ENCODE peak calls at places on chromosome 1, in ten cellular contexts. Y, S, O, W, V, M, A, R, J and C are unnamed samples.

GRCh38 chr1:87403047-87403820 is 74.6 kb downstream of the LMO4 start:
- DNase-seq in Y (no peak), S (no peak), O (no peak), W (no peak), V (no peak), M (no peak), A (no peak), R (no peak), J (no peak), C (no peak)

GRCh38 chr1:172895050-172895460 is 155.7 kb downstream of the TNFSF18 start:
- DNase-seq in Y (no peak), S (no peak), O (peak), W (no peak), V (no peak), M (peak), A (no peak), R (no peak), J (no peak), C (peak)

GRCh38 chr1:33007190-33008050 is 29.3 kb downstream of the AK2 start:
- DNase-seq in Y (no peak), S (peak), O (peak), W (peak), V (no peak), M (no peak), A (no peak), R (no peak), J (peak), C (no peak)

GRCh38 chr1:183568176-183569041 is 21.9 kb downstream of the NCF2 start:
- DNase-seq in Y (no peak), S (no peak), O (no peak), W (no peak), V (no peak), M (no peak), A (no peak), R (no peak), J (peak), C (no peak)

GRCh38 chr1:54312874-54313316 is 93.3 kb downstream of the SSBP3 start:
- DNase-seq in Y (peak), S (peak), O (no peak), W (peak), V (no peak), M (peak), A (peak), R (no peak), J (peak), C (no peak)

GRCh38 chr1:203320546-203321272 is 15.4 kb downstream of the BTG2 start:
- DNase-seq in Y (no peak), S (peak), O (peak), W (no peak), V (peak), M (peak), A (no peak), R (peak), J (peak), C (peak)

GRCh38 chr1:20430355-20431290 is 55.4 kb downstream of the CAMK2N1 start:
- DNase-seq in Y (peak), S (no peak), O (peak), W (no peak), V (peak), M (peak), A (peak), R (peak), J (peak), C (peak)

GRCh38 chr1:201732351-201732750 is 96.6 kb upstream of the IPO9 start:
- DNase-seq in Y (no peak), S (no peak), O (no peak), W (no peak), V (no peak), M (no peak), A (no peak), R (no peak), J (no peak), C (no peak)

GRCh38 chr1:119554188-119554587 is 47.2 kb downstream of the HSD3B1 start:
- DNase-seq in Y (no peak), S (peak), O (no peak), W (no peak), V (peak), M (no peak), A (no peak), R (peak), J (no peak), C (no peak)

GRCh38 chr1:93805027-93805426 is 74.0 kb downstream of the DNTTIP2 start:
- DNase-seq in Y (no peak), S (no peak), O (no peak), W (no peak), V (no peak), M (no peak), A (no peak), R (no peak), J (no peak), C (no peak)

GRCh38 chr1:172180886-172181285 is 239.6 kb upstream of the C1orf105 start:
- DNase-seq in Y (no peak), S (peak), O (peak), W (peak), V (peak), M (peak), A (peak), R (no peak), J (peak), C (peak)

GRCh38 chr1:182634306-182635072 is 30.3 kb upstream of the RGS16 start:
- DNase-seq in Y (no peak), S (no peak), O (no peak), W (no peak), V (no peak), M (no peak), A (no peak), R (no peak), J (no peak), C (no peak)

GRCh38 chr1:168674252-168674651 is 54.8 kb downstream of the DPT start:
- DNase-seq in Y (no peak), S (no peak), O (no peak), W (no peak), V (no peak), M (no peak), A (no peak), R (no peak), J (no peak), C (no peak)

GRCh38 chr1:168676861-168677260 is 52.1 kb downstream of the DPT start:
- DNase-seq in Y (no peak), S (no peak), O (no peak), W (no peak), V (no peak), M (no peak), A (no peak), R (no peak), J (no peak), C (no peak)

GRCh38 chr1:168676029-168676812 is 52.8 kb downstream of the DPT start:
- DNase-seq in Y (no peak), S (peak), O (no peak), W (no peak), V (no peak), M (no peak), A (no peak), R (no peak), J (no peak), C (no peak)

GRCh38 chr1:168671782-168672181 is 57.2 kb downstream of the DPT start:
- DNase-seq in Y (no peak), S (peak), O (no peak), W (no peak), V (no peak), M (no peak), A (no peak), R (no peak), J (no peak), C (no peak)

GRCh38 chr1:168672278-168672677 is 56.7 kb downstream of the DPT start:
- DNase-seq in Y (no peak), S (no peak), O (no peak), W (no peak), V (no peak), M (no peak), A (no peak), R (no peak), J (no peak), C (no peak)
- TF ChIP-seq CTCF in Y (no peak), S (no peak), O (no peak), W (no peak), V (no peak), M (no peak), A (no peak), R (no peak), J (no peak), C (no peak)

GRCh38 chr1:2091611-2092604 is 41.7 kb downstream of the PRKCZ start:
- DNase-seq in Y (peak), S (no peak), O (peak), W (no peak), V (peak), M (peak), A (peak), R (no peak), J (peak), C (peak)
- TF ChIP-seq CTCF in Y (peak), S (no peak), O (peak), W (peak), V (peak), M (peak), A (peak), R (peak), J (peak), C (peak)

GRCh38 chr1:17762313-17762712 is 7.2 kb downstream of the ACTL8 start:
- DNase-seq in Y (no peak), S (no peak), O (no peak), W (no peak), V (no peak), M (no peak), A (no peak), R (no peak), J (no peak), C (no peak)

GRCh38 chr1:17763995-17764394 is 8.9 kb downstream of the ACTL8 start:
- DNase-seq in Y (no peak), S (no peak), O (no peak), W (peak), V (no peak), M (no peak), A (no peak), R (no peak), J (no peak), C (no peak)

GRCh38 chr1:17755120-17755519 is at the start of gene ACTL8:
- DNase-seq in Y (no peak), S (no peak), O (no peak), W (no peak), V (no peak), M (peak), A (no peak), R (no peak), J (no peak), C (no peak)

GRCh38 chr1:17757426-17757825 is 2.3 kb downstream of the ACTL8 start:
- DNase-seq in Y (no peak), S (no peak), O (no peak), W (no peak), V (no peak), M (no peak), A (no peak), R (no peak), J (no peak), C (no peak)

GRCh38 chr1:17759114-17759513 is 4.0 kb downstream of the ACTL8 start:
- DNase-seq in Y (no peak), S (no peak), O (no peak), W (no peak), V (peak), M (peak), A (no peak), R (no peak), J (no peak), C (no peak)
- TF ChIP-seq CTCF in Y (peak), S (no peak), O (no peak), W (no peak), V (no peak), M (no peak), A (peak), R (no peak), J (no peak), C (peak)

DNA sequence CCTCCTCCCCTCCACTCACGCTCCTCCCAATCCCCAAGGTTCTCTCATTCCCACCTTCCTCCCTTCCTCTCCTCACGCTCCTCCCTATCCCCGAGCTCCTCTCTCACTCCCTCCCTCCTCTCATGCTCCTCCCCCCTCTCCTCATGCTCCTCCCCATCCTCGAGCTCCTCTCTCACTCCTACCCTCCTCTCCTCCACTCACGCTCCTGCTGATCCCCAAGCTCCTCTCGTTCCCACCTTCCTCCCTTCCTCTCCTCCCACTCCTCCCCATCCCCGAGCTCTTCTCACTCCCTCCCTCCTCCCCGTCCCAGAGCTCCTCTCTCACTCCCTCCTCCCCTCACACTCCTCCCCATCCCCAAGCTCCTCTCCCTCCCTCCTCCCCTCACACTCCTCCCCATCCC is 31.4 kb downstream of the PGBD5 start:
- DNase-seq in Y (no peak), S (no peak), O (no peak), W (no peak), V (no peak), M (no peak), A (no peak), R (no peak), J (no peak), C (no peak)
- TF ChIP-seq CTCF in Y (no peak), S (no peak), O (no peak), W (no peak), V (no peak), M (no peak), A (no peak), R (no peak), J (no peak), C (no peak)

DNA sequence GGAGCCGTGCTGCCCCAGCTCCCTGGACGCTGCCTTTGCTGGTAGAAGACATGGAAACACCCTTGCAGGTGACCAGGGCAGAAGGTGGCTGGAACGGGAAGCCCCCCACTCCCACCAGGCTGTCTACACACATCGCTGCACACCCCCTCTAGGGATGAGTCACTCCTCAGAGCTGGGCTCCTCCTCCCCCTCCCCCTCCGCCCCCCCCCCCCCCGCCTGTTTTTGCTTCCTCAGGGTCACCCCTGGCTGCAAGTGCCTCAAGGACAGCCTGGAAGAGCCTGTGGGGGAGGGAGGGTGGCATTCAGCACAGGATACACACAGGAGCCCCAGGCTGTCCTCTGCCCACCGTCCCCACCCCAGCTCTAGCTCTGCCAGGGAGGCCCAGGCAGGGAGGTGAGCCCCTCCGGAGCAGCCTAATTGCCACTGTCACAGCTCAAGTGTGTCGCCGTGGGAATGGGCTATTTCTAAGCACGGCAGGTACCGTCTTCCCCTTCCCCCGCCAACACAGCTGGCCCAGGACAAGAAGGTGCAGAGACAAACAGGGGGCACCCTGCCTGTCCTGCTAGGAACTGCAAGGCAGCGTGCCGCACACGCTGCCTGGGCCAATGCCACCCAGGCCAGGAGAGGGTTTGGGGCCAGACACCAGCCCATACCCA is 2.5 kb downstream of the FNDC10 start:
- DNase-seq in Y (no peak), S (no peak), O (no peak), W (no peak), V (no peak), M (peak), A (no peak), R (no peak), J (no peak), C (peak)
- TF ChIP-seq CTCF in Y (peak), S (peak), O (no peak), W (no peak), V (peak), M (peak), A (no peak), R (peak), J (peak), C (peak)

GRCh38 chr1:29696656-29697390 is 460.5 kb downstream of the PTPRU start:
- DNase-seq in Y (no peak), S (no peak), O (no peak), W (no peak), V (no peak), M (no peak), A (no peak), R (no peak), J (no peak), C (no peak)

GRCh38 chr1:29697391-29697780 is 461.1 kb downstream of the PTPRU start:
- DNase-seq in Y (no peak), S (no peak), O (no peak), W (no peak), V (no peak), M (no peak), A (no peak), R (no peak), J (no peak), C (no peak)

GRCh38 chr1:29695809-29696208 is 459.5 kb downstream of the PTPRU start:
- DNase-seq in Y (no peak), S (no peak), O (no peak), W (no peak), V (no peak), M (no peak), A (no peak), R (no peak), J (no peak), C (no peak)

GRCh38 chr1:29698626-29699025 is 462.3 kb downstream of the PTPRU start:
- DNase-seq in Y (no peak), S (no peak), O (no peak), W (no peak), V (no peak), M (no peak), A (no peak), R (no peak), J (no peak), C (no peak)

DNA sequence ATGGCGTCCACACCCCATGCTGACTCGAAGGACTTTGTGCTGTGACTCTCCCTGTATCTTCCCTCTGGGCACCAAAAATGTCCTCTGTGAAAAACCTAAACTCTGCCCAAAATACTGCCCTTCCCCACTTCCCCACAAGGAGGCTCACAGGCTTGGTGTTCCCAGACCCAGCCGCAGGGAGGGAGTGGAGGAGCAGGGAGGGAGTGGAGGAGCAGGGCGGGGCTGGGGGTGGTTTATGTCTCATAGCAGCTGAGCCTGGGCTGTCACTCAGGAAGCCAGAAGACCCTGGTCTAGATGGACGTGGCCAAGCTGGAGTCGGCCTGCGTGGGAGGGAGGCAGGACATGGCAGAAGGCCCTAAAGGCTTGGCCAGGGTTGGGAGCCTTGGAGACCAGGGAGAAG is 461.7 kb downstream of the PTPRU start:
- DNase-seq in Y (peak), S (peak), O (no peak), W (no peak), V (peak), M (no peak), A (no peak), R (no peak), J (no peak), C (no peak)
- TF ChIP-seq CTCF in Y (peak), S (peak), O (no peak), W (no peak), V (no peak), M (no peak), A (peak), R (peak), J (peak), C (no peak)

DNA sequence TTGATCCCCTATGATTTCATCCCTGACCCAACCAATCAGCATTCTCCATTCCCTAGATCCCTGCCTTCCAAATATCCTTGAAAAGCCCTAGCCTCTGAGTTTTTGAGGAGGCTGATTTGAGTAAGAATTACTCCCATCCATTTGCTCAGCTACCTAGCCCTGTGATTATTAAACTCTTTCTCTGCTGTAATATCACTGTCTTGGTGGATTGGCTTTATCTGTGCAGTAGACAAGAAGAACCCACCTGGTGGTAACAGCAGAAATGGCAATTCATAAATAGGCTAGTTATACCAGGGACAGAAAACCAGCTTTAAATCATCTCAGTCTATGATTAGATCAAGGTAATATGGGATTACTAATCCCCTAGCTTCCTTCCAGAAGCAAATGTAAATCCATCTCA is 13.0 kb downstream of the IL20 start:
- DNase-seq in Y (no peak), S (no peak), O (no peak), W (no peak), V (no peak), M (no peak), A (no peak), R (no peak), J (no peak), C (no peak)
- TF ChIP-seq CTCF in Y (no peak), S (peak), O (no peak), W (no peak), V (no peak), M (no peak), A (no peak), R (no peak), J (no peak), C (no peak)